ENCODE peak calls at places on chromosomes 3 and 15, in seven cellular contexts. U, C, Y, O, R, W and F are unnamed samples.

GRCh38 chr15:25249236-25250010 is 189.4 kb downstream of the UBE3A start:
- DNase-seq in O (no peak), W (peak), Y (no peak), C (no peak), U (no peak), R (no peak), F (peak)

GRCh38 chr15:57555270-57555669 is 36.4 kb upstream of the MYZAP start:
- DNase-seq in O (no peak), U (peak), W (no peak), R (no peak), Y (no peak), C (no peak), F (no peak)

GRCh38 chr15:78007965-78008886 is 69.3 kb downstream of the TBC1D2B start:
- DNase-seq in Y (peak), R (peak), O (peak), W (peak), U (no peak), C (no peak), F (peak)

GRCh38 chr3:114496021-114496434 is 202.2 kb downstream of the TIGIT start:
- DNase-seq in O (no peak), Y (no peak), W (no peak), C (no peak), R (no peak), U (no peak), F (no peak)

GRCh38 chr3:171542976-171543375 is 82.8 kb upstream of the TNIK start:
- DNase-seq in W (no peak), U (peak), Y (no peak), O (no peak), C (no peak), R (no peak), F (no peak)

GRCh38 chr15:55897560-55898336 is 95.7 kb downstream of the NEDD4 start:
- DNase-seq in Y (no peak), O (peak), U (peak), R (no peak), C (peak), W (peak), F (peak)

GRCh38 chr15:48470096-48470495 is 138.9 kb downstream of the DUT start:
- DNase-seq in U (no peak), W (no peak), R (no peak), C (no peak), Y (no peak), O (no peak), F (no peak)

GRCh38 chr3:159760056-159760455 is 228.6 kb upstream of the IL12A start:
- DNase-seq in R (no peak), Y (no peak), O (no peak), W (no peak), U (no peak), C (no peak), F (no peak)

GRCh38 chr3:157499342-157499963 is 3.8 kb downstream of the VEPH1 start:
- DNase-seq in Y (no peak), U (peak), C (no peak), O (peak), W (peak), R (no peak), F (peak)

GRCh38 chr15:52567886-52568568 is 803 bp downstream of the ARPP19 start:
- DNase-seq in C (no peak), W (peak), R (no peak), Y (no peak), U (peak), O (peak), F (peak)

GRCh38 chr3:160911399-160911798 is 155.4 kb downstream of the PPM1L start:
- DNase-seq in C (no peak), W (no peak), Y (no peak), U (no peak), O (no peak), R (no peak), F (no peak)

GRCh38 chr3:52057806-52058099 is 1.4 kb upstream of the DUSP7 start:
- DNase-seq in W (no peak), O (no peak), R (no peak), U (no peak), Y (no peak), C (no peak), F (no peak)

GRCh38 chr3:52973806-52974205 is 72.1 kb downstream of the SFMBT1 start:
- DNase-seq in C (no peak), U (peak), R (no peak), O (no peak), W (no peak), Y (no peak), F (no peak)

GRCh38 chr3:56930706-56931105 is 129.0 kb upstream of the ARHGEF3 start:
- DNase-seq in Y (no peak), W (no peak), C (no peak), R (no peak), U (peak), O (no peak), F (no peak)

GRCh38 chr3:58679451-58679850 is 12.9 kb upstream of the FAM3D start:
- DNase-seq in O (no peak), Y (no peak), W (no peak), U (no peak), R (no peak), C (no peak), F (no peak)

GRCh38 chr3:16059081-16059537 is 115.4 kb upstream of the GALNT15 start:
- DNase-seq in R (no peak), C (no peak), W (no peak), Y (no peak), U (no peak), O (no peak), F (no peak)
- H3K27ac ChIP-seq in R (peak), C (peak), W (peak), Y (peak), U (peak), O (peak), F (peak)

DNA sequence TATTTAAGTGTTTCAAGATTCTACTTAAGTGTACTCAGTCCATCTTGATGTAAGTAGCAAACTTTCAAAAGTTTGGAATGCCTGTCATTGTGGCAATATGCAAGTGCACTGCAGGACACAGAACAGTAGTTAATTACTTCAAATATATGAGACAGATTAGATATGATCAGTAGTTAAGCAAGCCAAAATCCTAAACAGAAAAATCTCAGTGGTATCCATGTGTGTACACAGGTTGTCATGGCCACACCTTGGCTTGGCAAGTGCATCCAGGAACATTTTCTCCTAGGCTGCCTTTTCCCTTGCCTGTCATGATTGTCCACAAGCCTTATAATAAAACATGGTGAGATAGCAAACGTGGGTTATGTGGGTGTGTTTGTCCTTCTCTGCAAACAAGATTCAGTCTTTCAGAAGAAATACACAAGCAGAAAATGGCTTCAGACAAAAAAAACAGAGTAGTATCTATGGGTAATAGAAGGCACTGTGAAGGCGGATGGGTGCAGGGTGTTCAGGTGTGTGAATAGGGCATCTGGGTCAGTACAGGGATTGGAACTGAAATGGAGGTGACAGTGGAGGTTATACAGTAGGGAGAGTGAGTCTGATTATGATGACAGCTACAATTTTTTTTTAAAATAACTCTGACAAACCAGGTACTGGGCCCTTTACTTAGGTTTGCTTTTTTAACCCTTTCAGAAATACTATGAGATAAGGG is 229.0 kb upstream of the LRIG1 start:
- DNase-seq in W (no peak), O (peak), Y (no peak), R (no peak), U (no peak), C (no peak), F (no peak)
- TF ChIP-seq POLR2AphosphoS5 in W (no peak), O (no peak), Y (no peak), R (no peak), U (no peak), C (no peak), F (no peak)

DNA sequence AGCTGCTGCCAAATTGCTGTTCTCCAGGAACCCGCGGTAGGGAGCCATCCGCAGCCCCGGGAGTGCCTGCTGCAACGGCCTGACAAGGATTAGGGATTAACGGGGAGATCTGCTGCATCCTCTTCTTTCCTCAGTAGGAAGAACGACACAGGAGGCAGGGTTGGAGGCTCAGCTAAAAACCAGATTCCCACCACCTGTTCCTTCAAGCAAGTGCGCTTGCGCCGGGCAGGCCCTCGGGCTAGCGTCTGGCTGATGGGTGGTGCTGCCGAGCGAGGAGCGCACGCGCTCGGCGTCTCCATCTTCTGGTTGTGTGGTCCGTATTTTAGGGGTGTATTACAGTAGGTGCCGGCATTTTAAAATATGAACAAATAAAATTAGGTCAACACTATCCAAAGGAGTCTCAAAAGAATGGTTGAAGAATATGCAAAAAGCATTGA is 25.4 kb upstream of the SLC25A26 start:
- DNase-seq in C (peak), R (no peak), W (peak), Y (peak), O (no peak), U (peak), F (peak)
- H3K27ac ChIP-seq in C (no peak), R (no peak), W (no peak), Y (no peak), O (no peak), U (no peak), F (no peak)

DNA sequence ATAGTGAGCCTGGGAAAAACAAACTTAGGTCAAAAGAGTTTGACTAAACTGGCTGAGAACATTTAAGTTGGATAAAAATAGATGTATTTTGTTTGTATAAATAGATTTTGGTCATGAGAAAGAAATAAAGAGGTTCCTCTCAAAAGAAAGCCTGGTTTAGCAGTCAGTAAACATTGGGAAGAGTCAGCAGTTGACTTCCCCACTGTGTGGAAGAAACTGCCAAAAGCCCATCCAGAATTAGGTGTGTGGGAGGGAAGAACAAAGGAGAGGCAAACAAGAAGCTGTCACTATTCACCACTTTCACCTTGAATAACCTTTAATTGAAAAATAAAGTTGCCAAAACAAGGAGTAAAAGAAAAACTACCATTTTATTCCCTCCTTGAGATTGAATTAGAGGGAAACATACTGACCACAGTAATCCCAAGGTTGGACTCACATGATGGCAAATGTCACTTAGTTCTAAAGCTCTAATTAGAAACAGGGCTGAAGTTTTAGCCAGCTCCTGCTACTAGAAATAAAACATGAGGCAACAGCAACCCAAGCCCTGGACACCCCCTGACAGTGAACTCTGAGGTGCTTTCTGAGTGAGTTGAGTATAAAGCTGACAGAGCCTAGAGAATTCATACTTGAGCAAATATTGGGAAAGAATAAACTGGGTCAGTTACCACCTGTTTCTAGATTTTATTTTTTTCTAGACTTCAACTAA is 139.3 kb downstream of the SERPINI1 start:
- DNase-seq in C (no peak), O (no peak), Y (no peak), R (no peak), W (no peak), U (no peak), F (no peak)
- TF ChIP-seq POLR2AphosphoS5 in C (no peak), O (no peak), Y (no peak), R (no peak), W (no peak), U (no peak), F (no peak)